ENCODE peak calls at places on chromosome 3, in ten cellular contexts. N is NCI-H1436 treated with DMSO at 0.1 percent for 48 hours; X is NCI-H2171 treated with DMSO at 0.1 percent for 48 hours; J is stomach; L is stimulated activated CD4-positive, alpha-beta T cell treated with anti-CD3 and anti-CD28 coated beads, Interleukin-1b, Interleukin-23, amount 100 ng/mL, for 4 hours; A is omental fat pad; G is OCI-LY7; U is NCI-H774; D is Caki2; M is NCI-H187. Z is an unnamed sample.

GRCh38 chr3:7959094-7959493 is 542.5 kb upstream of the LMCD1 start:
- DNase-seq in N (no peak), X (no peak), J (no peak), L (no peak), A (no peak), G (no peak), U (no peak), D (no peak), M (no peak), Z (no peak)

GRCh38 chr3:49638445-49638844 is 35.7 kb upstream of the APEH start:
- DNase-seq in N (no peak), X (no peak), J (no peak), L (no peak), A (no peak), G (no peak), U (no peak), D (peak), M (no peak), Z (peak)

GRCh38 chr3:50273689-50274065 is 4.7 kb downstream of the SEMA3B start:
- DNase-seq in N (no peak), X (no peak), J (no peak), L (no peak), A (no peak), G (no peak), U (no peak), D (no peak), M (no peak), Z (no peak)

GRCh38 chr3:143973352-143974021 is 1.9 kb downstream of the DIPK2A start:
- DNase-seq in N (no peak), X (peak), J (no peak), L (no peak), A (no peak), G (no peak), U (no peak), D (no peak), M (no peak), Z (peak)

GRCh38 chr3:59655616-59656015 is 605.8 kb upstream of the CFAP20DC start:
- DNase-seq in N (no peak), X (no peak), J (no peak), L (no peak), A (no peak), G (no peak), U (no peak), D (no peak), M (no peak), Z (no peak)

GRCh38 chr3:101695779-101696372 is 9.4 kb upstream of the RPL24 start:
- DNase-seq in N (no peak), X (no peak), J (no peak), L (no peak), A (no peak), G (peak), U (no peak), D (peak), M (no peak), Z (peak)

GRCh38 chr3:127857270-127857801 is 35.0 kb upstream of the MGLL start:
- DNase-seq in N (no peak), X (no peak), J (no peak), L (no peak), A (no peak), G (peak), U (no peak), D (no peak), M (no peak), Z (no peak)

GRCh38 chr3:156311431-156311830 is 191.1 kb downstream of the KCNAB1 start:
- DNase-seq in N (no peak), X (no peak), J (no peak), L (no peak), A (no peak), G (no peak), U (no peak), D (no peak), M (no peak), Z (no peak)

GRCh38 chr3:57696861-57697321 is 4.0 kb upstream of the DENND6A start:
- DNase-seq in N (no peak), X (no peak), J (no peak), L (no peak), A (no peak), G (no peak), U (no peak), D (no peak), M (no peak), Z (no peak)

GRCh38 chr3:59480486-59480995 is 430.7 kb upstream of the CFAP20DC start:
- DNase-seq in N (no peak), X (no peak), J (no peak), L (no peak), A (no peak), G (no peak), U (no peak), D (no peak), M (no peak), Z (peak)

GRCh38 chr3:10471337-10471721 is 34.1 kb downstream of the ATP2B2 start:
- DNase-seq in N (no peak), X (peak), J (no peak), L (no peak), A (no peak), G (no peak), U (no peak), D (no peak), M (no peak), Z (no peak)